ENCODE peak calls at places on chromosome 9, in eight cellular contexts. K is IMR-90, Z is upper lobe of right lung, B is tibial artery, R is cardiac fibroblast, E is psoas muscle, N is astrocyte of the spinal cord, X is dorsolateral prefrontal cortex. J is an unnamed sample.
A peak's percentile ranks its signal among the peaks of the same experiment; 100 is the strongest.

GRCh38 chr9:17462869-17463464 is 115.9 kb upstream of the SH3GL2 start:
- DNase-seq in K (peak; percentile 78), Z (no peak), B (no peak), R (peak; percentile 80), E (no peak), N (peak; percentile 76), X (no peak), J (no peak)

GRCh38 chr9:105921057-105921721 is 226.8 kb downstream of the TMEM38B start:
- DNase-seq in K (no peak), Z (no peak), B (no peak), R (no peak), E (no peak), N (no peak), X (no peak), J (no peak)

GRCh38 chr9:96137666-96138429 is 164.1 kb downstream of the HSD17B3 start:
- DNase-seq in K (peak; percentile 12), Z (no peak), B (no peak), R (peak; percentile 10), E (no peak), N (no peak), X (no peak), J (no peak)

GRCh38 chr9:120344230-120344629 is 235.7 kb downstream of the CDK5RAP2 start:
- DNase-seq in K (peak; percentile 80), Z (no peak), B (no peak), R (peak; percentile 81), E (no peak), N (peak; percentile 29), X (no peak), J (no peak)

GRCh38 chr9:71115448-71115975 is 5.9 kb downstream of the TRPM3 start:
- DNase-seq in K (no peak), Z (no peak), B (no peak), R (no peak), E (no peak), N (no peak), X (no peak), J (no peak)

GRCh38 chr9:7479300-7479699 is 320.3 kb downstream of the DMAC1 start:
- DNase-seq in K (peak; percentile 13), Z (no peak), B (no peak), R (no peak), E (no peak), N (no peak), X (no peak), J (no peak)

GRCh38 chr9:124906966-124907365 is 33.9 kb downstream of the GOLGA1 start:
- DNase-seq in K (no peak), Z (no peak), B (no peak), R (peak; percentile 19), E (no peak), N (no peak), X (no peak), J (no peak)

GRCh38 chr9:126676102-126676684 is 62.5 kb downstream of the LMX1B start:
- DNase-seq in K (no peak), Z (no peak), B (no peak), R (no peak), E (no peak), N (no peak), X (no peak), J (no peak)

GRCh38 chr9:5800969-5801738 is 31.8 kb downstream of the ERMP1 start:
- DNase-seq in K (no peak), Z (no peak), B (no peak), R (peak; percentile 25), E (no peak), N (no peak), X (no peak), J (no peak)

DNA sequence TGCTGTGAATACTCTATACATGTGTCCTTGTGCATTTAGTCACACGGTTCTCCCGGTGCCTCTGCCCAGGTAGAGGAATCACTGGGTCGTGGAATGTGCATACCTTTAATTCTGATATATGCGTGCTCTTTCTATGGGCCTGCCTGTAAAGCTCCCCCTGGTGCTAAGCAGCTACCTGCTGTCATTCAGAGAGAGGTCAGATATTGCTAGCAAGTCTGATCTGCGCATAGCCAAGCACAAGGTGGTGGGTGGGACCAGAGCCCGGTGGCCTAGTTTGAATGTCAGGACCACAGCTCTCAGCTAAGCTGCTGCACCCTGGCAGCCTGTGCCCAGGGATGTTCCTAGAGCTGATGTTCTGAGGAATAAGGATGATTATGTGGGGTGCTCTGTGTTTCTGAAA is 33.4 kb downstream of the TJP2 start:
- DNase-seq in K (no peak), Z (no peak), B (no peak), R (no peak), E (no peak), N (no peak), X (no peak), J (no peak)
- TF ChIP-seq CTCF in K (no peak), Z (no peak), B (no peak), R (no peak), E (no peak), N (peak; percentile 7), X (no peak), J (no peak)

GRCh38 chr9:21585756-21586752 is 103.9 kb upstream of the IFNE start:
- DNase-seq in K (no peak), Z (no peak), B (no peak), R (peak; percentile 41), E (no peak), N (peak; percentile 35), X (no peak), J (no peak)
- TF ChIP-seq CTCF in K (peak; percentile 39), Z (no peak), B (no peak), R (peak; percentile 36), E (no peak), N (peak; percentile 57), X (no peak), J (no peak)

GRCh38 chr9:109379513-109379912 is 58.7 kb upstream of the EPB41L4B start:
- DNase-seq in K (no peak), Z (no peak), B (no peak), R (no peak), E (no peak), N (no peak), X (no peak), J (no peak)
- TF ChIP-seq CTCF in K (no peak), Z (no peak), B (no peak), R (no peak), E (no peak), N (no peak), X (no peak), J (no peak)

DNA sequence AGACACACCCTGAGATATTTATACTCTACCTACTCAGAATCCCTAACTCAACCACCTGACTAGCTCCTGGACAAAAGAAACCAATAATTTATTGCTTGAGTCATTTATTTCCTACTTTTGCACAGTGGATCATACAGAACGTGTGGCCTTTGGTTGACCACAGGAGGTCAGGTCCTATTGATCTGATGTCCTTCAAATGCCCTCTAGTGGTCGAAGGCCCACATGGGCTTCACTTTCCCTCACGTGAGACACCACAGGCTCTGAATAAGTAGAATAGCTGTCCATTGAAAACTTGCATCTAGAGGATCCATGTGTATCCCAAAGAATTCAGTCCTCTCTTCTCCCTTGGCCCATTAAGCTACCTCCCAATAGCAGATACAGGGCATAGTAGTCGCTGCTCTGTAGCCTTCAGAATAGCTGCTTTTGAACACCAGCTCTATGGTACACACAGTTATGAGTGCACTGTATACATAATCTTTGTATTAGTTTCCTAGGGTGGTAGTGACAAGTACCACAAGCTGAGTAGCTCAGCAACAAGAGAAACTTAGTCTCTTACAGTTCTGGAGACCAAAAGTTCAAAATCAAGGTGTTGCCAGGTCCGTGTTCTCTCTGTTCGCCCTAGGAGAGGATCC is 177.6 kb upstream of the SMARCA2 start:
- DNase-seq in K (peak; percentile 1), Z (no peak), B (no peak), R (peak; percentile 18), E (no peak), N (no peak), X (no peak), J (no peak)
- TF ChIP-seq CTCF in K (peak; percentile 7), Z (peak; percentile 47), B (peak; percentile 22), R (peak; percentile 10), E (no peak), N (peak; percentile 6), X (peak; percentile 42), J (peak; percentile 23)

GRCh38 chr9:34664281-34665108 is 2.0 kb upstream of the CCL27 start:
- DNase-seq in K (peak; percentile 69), Z (peak; percentile 84), B (peak; percentile 91), R (peak; percentile 80), E (peak; percentile 87), N (peak; percentile 66), X (peak; percentile 66), J (peak; percentile 83)
- TF ChIP-seq CTCF in K (peak; percentile 99), Z (peak; percentile 69), B (peak; percentile 90), R (peak; percentile 93), E (peak; percentile 67), N (peak; percentile 94), X (peak; percentile 80), J (peak; percentile 88)

GRCh38 chr9:115118471-115119156 is 657 bp upstream of the TNC start:
- DNase-seq in K (peak; percentile 93), Z (peak; percentile 70), B (peak; percentile 82), R (peak; percentile 82), E (peak; percentile 47), N (peak; percentile 95), X (peak; percentile 62), J (no peak)
- TF ChIP-seq CTCF in K (no peak), Z (no peak), B (no peak), R (no peak), E (no peak), N (no peak), X (no peak), J (no peak)